ENCODE peak calls at places on chromosomes 5 and 9, in four cellular contexts. G is RWPE1, J is NB4, H is heart left ventricle. D is an unnamed sample.

GRCh38 chr9:32866292-32866691 is 83.0 kb downstream of the TMEM215 start:
- DNase-seq in H (no peak), G (no peak), J (peak; percentile 35), D (no peak)

GRCh38 chr5:113246371-113246870 is 188.4 kb downstream of the TSSK1B start:
- DNase-seq in H (peak; percentile 35), G (no peak), J (peak; percentile 36), D (no peak)

GRCh38 chr9:114492991-114493390 is 12.3 kb downstream of the WHRN start:
- DNase-seq in G (no peak), J (no peak), H (no peak), D (no peak)

GRCh38 chr5:122030251-122030650 is 47.8 kb downstream of the LOX start:
- DNase-seq in G (no peak), J (no peak), H (no peak), D (no peak)

GRCh38 chr9:111621895-111622480 is 9.1 kb upstream of the DNAJC25 start:
- DNase-seq in H (no peak), J (peak; percentile 32), G (peak; percentile 56), D (peak; percentile 50)

GRCh38 chr5:106959447-106959846 is 711.3 kb downstream of the EFNA5 start:
- DNase-seq in J (no peak), G (peak; percentile 37), H (no peak), D (peak; percentile 32)

GRCh38 chr9:72902268-72902667 is 50.6 kb downstream of the ALDH1A1 start:
- DNase-seq in H (no peak), J (no peak), G (no peak), D (no peak)

GRCh38 chr9:37499297-37499696 is 13.5 kb downstream of the POLR1E start:
- DNase-seq in J (no peak), H (no peak), G (no peak), D (no peak)

GRCh38 chr5:11300736-11301135 is 539.7 kb upstream of the DAP start:
- DNase-seq in G (no peak), H (no peak), J (no peak), D (no peak)

GRCh38 chr9:17878810-17879370 is 300.0 kb downstream of the SH3GL2 start:
- DNase-seq in G (no peak), H (no peak), J (no peak), D (no peak)

GRCh38 chr5:177447611-177448243 is 1.1 kb downstream of the PRR7 start:
- DNase-seq in H (peak; percentile 69), J (peak; percentile 82), G (peak; percentile 92), D (peak; percentile 95)

GRCh38 chr9:104108315-104108714 is 14.2 kb downstream of the SMC2 start:
- DNase-seq in G (no peak), J (no peak), H (no peak), D (no peak)

GRCh38 chr9:98341157-98342102 is 86.0 kb upstream of the TBC1D2 start:
- DNase-seq in G (no peak), J (no peak), H (no peak), D (no peak)

GRCh38 chr9:107486674-107487520 is 2.7 kb downstream of the KLF4 start:
- DNase-seq in G (no peak), H (no peak), J (no peak), D (no peak)

GRCh38 chr9:18072967-18073366 is 401.0 kb upstream of the ADAMTSL1 start:
- DNase-seq in G (no peak), J (no peak), H (no peak), D (no peak)

GRCh38 chr9:14180077-14180941 is 133.6 kb downstream of the NFIB start:
- DNase-seq in G (no peak), J (no peak), H (peak; percentile 36), D (no peak)

GRCh38 chr9:97510797-97511761 is 9.6 kb downstream of the TMOD1 start:
- DNase-seq in J (no peak), G (no peak), H (no peak), D (no peak)

GRCh38 chr5:111394580-111394979 is 117.8 kb downstream of the STARD4 start:
- DNase-seq in G (peak; percentile 74), H (no peak), J (peak; percentile 30), D (no peak)

GRCh38 chr5:168404366-168404765 is 81.9 kb upstream of the RARS1 start:
- DNase-seq in G (peak; percentile 50), J (no peak), H (no peak), D (no peak)

GRCh38 chr9:93576296-93577044 is at the start of gene PHF2:
- DNase-seq in H (no peak), J (peak; percentile 37), G (peak; percentile 59), D (no peak)

GRCh38 chr5:69030663-69031062 is 63.2 kb upstream of the SLC30A5 start:
- DNase-seq in J (no peak), G (no peak), H (no peak), D (no peak)

GRCh38 chr5:135215617-135215995 is 181.6 kb upstream of the PITX1 start:
- DNase-seq in H (no peak), J (no peak), G (no peak), D (no peak)

GRCh38 chr5:167057665-167058064 is 1233.8 kb upstream of the WWC1 start:
- DNase-seq in G (no peak), H (no peak), J (no peak), D (no peak)

GRCh38 chr5:66242050-66242449 is 98.0 kb downstream of the SREK1 start:
- DNase-seq in H (no peak), G (no peak), J (no peak), D (no peak)

DNA sequence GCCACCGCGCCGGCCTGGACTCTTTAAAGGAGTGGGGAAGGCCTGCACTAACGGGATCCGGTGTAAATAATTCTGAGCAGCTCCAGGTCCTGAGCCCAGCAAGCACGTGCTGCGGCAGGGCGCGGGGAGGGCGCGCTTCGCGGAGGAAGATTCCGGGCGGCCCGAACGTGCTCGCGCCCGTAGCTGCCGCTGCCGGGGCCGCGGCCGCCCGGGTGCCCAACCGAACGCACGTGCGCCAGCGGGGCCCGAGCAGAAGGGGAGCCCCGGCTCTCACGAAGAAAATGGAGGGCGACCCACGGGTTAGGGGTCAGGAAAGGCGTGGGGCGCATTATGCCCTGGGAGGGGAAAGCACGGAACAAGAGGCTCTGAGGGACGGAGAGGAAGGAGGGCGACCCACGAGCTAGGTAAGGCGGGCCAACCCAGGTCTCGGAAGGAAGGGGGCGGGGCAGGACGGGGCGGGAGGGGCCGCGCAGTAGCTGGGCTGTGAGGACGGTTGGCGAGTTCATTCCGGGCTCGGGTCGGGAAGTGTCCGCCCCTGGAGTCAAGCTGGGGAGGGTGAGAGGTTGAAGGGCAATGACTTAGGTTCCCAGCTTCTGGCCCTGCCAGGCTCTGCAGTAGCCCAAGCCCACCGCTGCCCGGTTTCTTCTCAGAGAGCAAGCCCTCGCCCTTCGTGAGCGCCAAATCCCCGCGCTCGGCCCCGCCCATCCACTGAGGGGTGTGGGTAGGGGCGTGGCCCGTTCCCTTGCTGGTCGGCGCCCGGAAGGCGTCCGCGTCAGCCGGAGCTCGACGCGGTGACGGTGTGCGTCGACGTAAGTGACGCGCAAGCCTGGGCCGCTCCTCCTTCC is at the start of gene ZNF131:
- DNase-seq in J (peak; percentile 99), G (peak; percentile 96), H (peak; percentile 97), D (peak; percentile 97)
- TF ChIP-seq CTCF in J (no peak), G (no peak), H (no peak), D (no peak)

GRCh38 chr5:16866795-16867584 is 69.1 kb downstream of the MYO10 start:
- DNase-seq in H (no peak), G (no peak), J (no peak), D (no peak)

GRCh38 chr5:16869821-16870796 is 66.0 kb downstream of the MYO10 start:
- DNase-seq in H (no peak), J (no peak), G (peak; percentile 42), D (peak; percentile 43)

GRCh38 chr5:16867585-16867953 is 68.5 kb downstream of the MYO10 start:
- DNase-seq in H (no peak), G (no peak), J (no peak), D (no peak)

GRCh38 chr5:16871746-16872339 is 64.2 kb downstream of the MYO10 start:
- DNase-seq in G (peak; percentile 37), J (no peak), H (no peak), D (no peak)

GRCh38 chr5:16870878-16871277 is 65.2 kb downstream of the MYO10 start:
- DNase-seq in J (no peak), G (no peak), H (no peak), D (no peak)
- TF ChIP-seq CTCF in J (no peak), G (no peak), H (no peak), D (no peak)

GRCh38 chr9:81832571-81833285 is 95.5 kb upstream of the SPATA31D4 start:
- DNase-seq in G (no peak), H (no peak), J (no peak), D (no peak)
- TF ChIP-seq CTCF in G (no peak), H (no peak), J (no peak), D (no peak)

GRCh38 chr5:124841829-124842712 is 95.6 kb upstream of the ZNF608 start:
- DNase-seq in J (no peak), H (peak; percentile 41), G (peak; percentile 14), D (no peak)

GRCh38 chr5:124843596-124843899 is 97.1 kb upstream of the ZNF608 start:
- DNase-seq in G (no peak), J (no peak), H (no peak), D (no peak)

GRCh38 chr5:124842725-124843595 is 96.5 kb upstream of the ZNF608 start:
- DNase-seq in H (peak; percentile 25), G (no peak), J (no peak), D (no peak)

GRCh38 chr5:124847907-124848306 is 101.5 kb upstream of the ZNF608 start:
- DNase-seq in J (no peak), H (no peak), G (no peak), D (no peak)

DNA sequence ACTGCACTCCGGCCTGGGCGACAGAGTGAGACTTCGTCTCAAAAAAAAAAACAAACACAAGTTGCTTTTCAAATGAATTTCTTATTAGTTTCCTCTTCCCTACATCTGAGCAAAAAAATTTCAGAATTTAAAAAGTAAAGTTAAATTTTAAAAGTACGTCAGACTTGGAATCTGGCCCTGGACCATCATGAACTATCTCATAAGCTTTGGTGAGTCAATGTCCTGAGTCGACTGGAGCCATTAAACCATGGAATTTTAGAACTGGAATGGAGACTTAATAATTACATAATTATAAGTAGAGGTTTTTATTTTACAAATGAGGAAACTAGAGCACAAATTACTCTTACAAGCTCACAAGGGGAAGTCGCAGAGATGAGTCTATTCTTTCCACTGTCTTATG is 97.9 kb upstream of the ZNF608 start:
- DNase-seq in J (no peak), H (no peak), G (no peak), D (no peak)
- TF ChIP-seq CTCF in J (no peak), H (no peak), G (no peak), D (no peak)

DNA sequence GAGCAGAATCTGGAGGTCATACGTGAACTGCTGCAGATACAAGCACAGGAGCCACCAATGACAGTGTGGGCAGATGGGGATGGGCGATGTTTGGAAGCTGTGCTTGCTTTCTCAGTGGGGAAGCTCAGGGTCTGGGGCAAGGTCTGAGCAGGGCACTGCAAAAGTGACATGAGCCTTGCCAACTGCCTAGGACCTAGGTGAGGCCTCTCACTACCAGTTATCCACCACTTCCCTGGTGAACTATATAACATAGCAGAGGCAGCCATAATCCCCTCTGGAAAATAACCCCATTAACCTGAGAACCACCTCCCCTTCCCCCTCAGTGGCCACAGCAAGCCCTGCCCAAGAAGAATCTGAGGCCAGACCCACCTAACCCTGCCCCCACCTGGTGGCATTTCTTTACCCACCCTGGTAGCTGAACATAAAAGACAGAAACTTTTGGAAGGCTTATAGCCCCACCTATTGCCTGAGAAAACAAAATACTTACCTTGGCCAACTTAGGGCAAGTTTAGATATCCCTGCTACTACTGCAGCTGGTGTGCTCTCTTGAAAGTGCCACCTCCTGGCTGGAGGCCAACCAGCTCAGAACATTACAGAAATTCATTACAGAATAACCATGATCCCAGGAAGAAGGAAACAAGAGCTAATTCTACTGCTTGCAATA is 18.8 kb upstream of the SPEF2 start:
- DNase-seq in G (no peak), J (peak; percentile 35), H (no peak), D (peak; percentile 42)
- TF ChIP-seq CTCF in G (no peak), J (no peak), H (no peak), D (no peak)

GRCh38 chr9:119634036-119634435 is 264.8 kb upstream of the BRINP1 start:
- DNase-seq in H (no peak), G (no peak), J (no peak), D (no peak)

GRCh38 chr9:119639287-119639955 is 270.2 kb upstream of the BRINP1 start:
- DNase-seq in J (peak; percentile 24), G (no peak), H (no peak), D (no peak)
- TF ChIP-seq CTCF in J (no peak), G (no peak), H (no peak), D (no peak)

D was measured in Calu3.